ENCODE peak calls at places on chromosomes 16 and 17, in six cellular contexts. Z is IMR-90, H is GM12878, Y is A549, K is K562, Q is HepG2. P is an unnamed sample.

GRCh38 chr17:76725580-76726230 is 701 bp downstream of the JMJD6 start:
- DNase-seq in Z (peak; percentile 40), H (no peak), Y (peak; percentile 58), K (peak; percentile 85), Q (peak; percentile 43), P (peak; percentile 58)

GRCh38 chr17:63431939-63432804 is 13.9 kb downstream of the CYB561 start:
- DNase-seq in Z (peak; percentile 66), H (no peak), Y (peak; percentile 67), K (peak; percentile 92), Q (peak; percentile 81), P (peak; percentile 48)

GRCh38 chr16:87463722-87464690 is 28.8 kb downstream of the ZCCHC14 start:
- DNase-seq in Z (peak; percentile 89), H (no peak), Y (no peak), K (peak; percentile 42), Q (peak; percentile 30), P (no peak)

GRCh38 chr17:31595666-31596381 is 204.3 kb downstream of the RAB11FIP4 start:
- DNase-seq in Z (no peak), H (no peak), Y (no peak), K (no peak), Q (no peak), P (no peak)

GRCh38 chr17:10875984-10876555 is 38.2 kb upstream of the PIRT start:
- DNase-seq in Z (peak; percentile 17), H (no peak), Y (peak; percentile 57), K (peak; percentile 47), Q (peak; percentile 40), P (peak; percentile 61)

GRCh38 chr16:58507963-58508670 is 7.2 kb upstream of the SETD6 start:
- DNase-seq in Z (no peak), H (no peak), Y (no peak), K (no peak), Q (no peak), P (no peak)

GRCh38 chr16:53913082-53913870 is 209.3 kb downstream of the FTO start:
- DNase-seq in Z (peak; percentile 94), H (no peak), Y (peak; percentile 18), K (no peak), Q (no peak), P (no peak)

GRCh38 chr17:48645639-48646182 is 19.6 kb upstream of the HOXB9 start:
- DNase-seq in Z (no peak), H (no peak), Y (no peak), K (no peak), Q (no peak), P (no peak)

GRCh38 chr16:3400446-3400778 is 392 bp downstream of the ZSCAN32 start:
- DNase-seq in Z (no peak), H (no peak), Y (no peak), K (no peak), Q (no peak), P (no peak)

GRCh38 chr16:58628845-58629680 is 563 bp downstream of the CNOT1 start:
- DNase-seq in Z (peak; percentile 8), H (peak; percentile 17), Y (peak; percentile 34), K (peak; percentile 42), Q (peak; percentile 55), P (peak; percentile 21)

GRCh38 chr17:56842577-56842976 is 8.6 kb downstream of the DGKE start:
- DNase-seq in Z (no peak), H (no peak), Y (no peak), K (no peak), Q (no peak), P (no peak)

GRCh38 chr17:60141111-60142018 is 8.4 kb upstream of the CA4 start:
- DNase-seq in Z (peak; percentile 13), H (no peak), Y (no peak), K (no peak), Q (no peak), P (no peak)

GRCh38 chr17:80940171-80941123 is 51.2 kb upstream of the CHMP6 start:
- DNase-seq in Z (no peak), H (no peak), Y (no peak), K (no peak), Q (no peak), P (no peak)

GRCh38 chr17:1643293-1643998 is 2.1 kb downstream of the SCARF1 start:
- DNase-seq in Z (no peak), H (no peak), Y (peak; percentile 49), K (no peak), Q (no peak), P (peak; percentile 73)

GRCh38 chr17:50535407-50535806 is 2.9 kb downstream of the EPN3 start:
- DNase-seq in Z (no peak), H (no peak), Y (no peak), K (no peak), Q (no peak), P (no peak)

GRCh38 chr16:8619671-8620370 is 1.7 kb upstream of the METTL22 start:
- DNase-seq in Z (no peak), H (no peak), Y (no peak), K (no peak), Q (no peak), P (no peak)

GRCh38 chr17:36544049-36544319 is 735 bp upstream of the GGNBP2 start:
- DNase-seq in Z (peak; percentile 55), H (peak; percentile 27), Y (peak; percentile 72), K (peak; percentile 35), Q (peak; percentile 14), P (peak; percentile 16)

GRCh38 chr17:49496183-49496865 is 1.2 kb downstream of the NGFR start:
- DNase-seq in Z (peak; percentile 28), H (no peak), Y (peak; percentile 72), K (peak; percentile 79), Q (no peak), P (peak; percentile 87)

GRCh38 chr16:22672830-22673210 is 141.1 kb upstream of the HS3ST2 start:
- DNase-seq in Z (no peak), H (no peak), Y (no peak), K (no peak), Q (no peak), P (no peak)

GRCh38 chr16:62190426-62190825 is 154.2 kb upstream of the CDH8 start:
- DNase-seq in Z (no peak), H (no peak), Y (peak; percentile 14), K (no peak), Q (peak; percentile 24), P (no peak)

GRCh38 chr17:14340968-14341412 is 40.1 kb downstream of the HS3ST3B1 start:
- DNase-seq in Z (no peak), H (no peak), Y (no peak), K (no peak), Q (no peak), P (peak; percentile 27)

GRCh38 chr16:2520097-2520783 is at the start of gene AMDHD2:
- DNase-seq in Z (peak; percentile 89), H (peak; percentile 34), Y (peak; percentile 91), K (peak; percentile 93), Q (peak; percentile 68), P (peak; percentile 90)

GRCh38 chr16:50368410-50369132 is at the start of gene BRD7:
- DNase-seq in Z (peak; percentile 37), H (no peak), Y (peak; percentile 54), K (peak; percentile 91), Q (peak; percentile 62), P (peak; percentile 91)

GRCh38 chr16:50313596-50314483 is 47.5 kb downstream of the ADCY7 start:
- DNase-seq in Z (peak; percentile 12), H (no peak), Y (no peak), K (no peak), Q (peak; percentile 95), P (no peak)

GRCh38 chr16:9607512-9608230 is 516.2 kb downstream of the HAPSTR1 start:
- DNase-seq in Z (no peak), H (no peak), Y (no peak), K (no peak), Q (no peak), P (no peak)

GRCh38 chr17:5182597-5183409 is 8.9 kb downstream of the ZNF594 start:
- DNase-seq in Z (no peak), H (no peak), Y (no peak), K (no peak), Q (no peak), P (no peak)

GRCh38 chr16:54586474-54587175 is 300.0 kb upstream of the IRX3 start:
- DNase-seq in Z (no peak), H (no peak), Y (no peak), K (no peak), Q (no peak), P (no peak)

GRCh38 chr17:79305831-79306687 is 231.4 kb downstream of the ENGASE start:
- DNase-seq in Z (no peak), H (no peak), Y (no peak), K (peak; percentile 79), Q (no peak), P (no peak)

GRCh38 chr16:27425961-27426360 is 24.0 kb downstream of the IL21R start:
- DNase-seq in Z (no peak), H (no peak), Y (no peak), K (no peak), Q (no peak), P (no peak)

GRCh38 chr17:3543453-3543852 is 14.2 kb downstream of the TRPV3 start:
- DNase-seq in Z (no peak), H (no peak), Y (no peak), K (no peak), Q (no peak), P (no peak)

GRCh38 chr17:41580651-41581365 is 5.9 kb downstream of the KRT14 start:
- DNase-seq in Z (no peak), H (no peak), Y (no peak), K (no peak), Q (no peak), P (no peak)

GRCh38 chr17:55816532-55817272 is 65.9 kb downstream of the PCTP start:
- DNase-seq in Z (no peak), H (no peak), Y (no peak), K (peak; percentile 65), Q (no peak), P (no peak)
- TF ChIP-seq BHLHE40 in Z (no peak), H (no peak), Y (no peak), K (no peak), Q (no peak), P (no peak)

GRCh38 chr16:81784042-81784785 is 5.1 kb downstream of the PLCG2 start:
- DNase-seq in Z (no peak), H (no peak), Y (no peak), K (no peak), Q (no peak), P (no peak)
- TF ChIP-seq BHLHE40 in Z (no peak), H (no peak), Y (no peak), K (no peak), Q (no peak), P (no peak)

DNA sequence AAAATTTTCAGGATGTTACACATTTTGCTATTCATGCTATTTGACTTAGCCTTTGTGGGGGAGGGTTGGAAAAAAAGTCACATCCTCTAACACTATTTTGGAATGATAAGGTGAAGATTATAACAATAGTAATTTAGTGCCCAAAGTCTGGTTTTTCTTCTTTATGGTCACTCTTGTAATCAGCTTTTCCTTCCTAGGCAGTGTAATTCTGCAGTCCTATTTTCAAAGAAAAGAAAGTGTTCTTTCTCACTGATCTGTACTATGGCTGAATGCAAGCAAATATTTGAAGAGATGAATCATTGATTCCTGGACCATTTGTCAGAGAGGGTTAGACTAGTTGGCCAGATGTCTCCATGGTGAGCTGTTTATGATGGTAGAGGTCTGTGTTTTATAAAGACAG is 8.4 kb downstream of the RSPRY1 start:
- DNase-seq in Z (peak; percentile 94), H (no peak), Y (peak; percentile 87), K (no peak), Q (peak; percentile 96), P (no peak)
- TF ChIP-seq BHLHE40 in Z (no peak), H (no peak), Y (no peak), K (no peak), Q (no peak), P (no peak)

DNA sequence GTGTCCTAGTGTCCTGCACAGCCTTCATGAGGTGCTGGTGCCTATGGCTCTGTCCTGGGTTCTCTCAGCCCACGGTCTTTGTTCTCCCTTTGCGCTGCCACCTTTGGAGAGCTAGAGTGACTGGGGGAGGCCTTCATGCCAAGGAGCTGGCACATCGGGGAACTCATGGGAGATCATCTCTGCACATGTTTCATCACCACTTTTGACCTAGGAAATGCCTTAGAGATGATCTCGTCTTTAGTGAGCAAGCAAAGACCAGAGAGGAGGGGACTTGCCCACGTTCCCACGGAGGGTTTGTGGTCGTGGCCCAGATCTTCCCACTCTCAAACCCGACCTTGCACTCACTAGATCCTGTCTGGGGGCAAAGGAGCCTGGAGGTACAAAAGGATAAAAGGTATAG is 23.5 kb downstream of the TBX4 start:
- DNase-seq in Z (peak; percentile 77), H (no peak), Y (no peak), K (no peak), Q (no peak), P (no peak)
- TF ChIP-seq BHLHE40 in Z (peak; percentile 55), H (no peak), Y (no peak), K (no peak), Q (no peak), P (no peak)

P was measured in HEK293T.